ENCODE peak calls at places on chromosomes 12 and 14, in ten cellular contexts. T is AG04450; J is stimulated activated CD8-positive, alpha-beta memory T cell treated with anti-CD3 and anti-CD28 coated beads, Interleukin-2, amount 100 ng/mL, for 48 hours; C is CD8-positive, alpha-beta memory T cell; K is HEK293T; I is NB4; M is aorta; X is left kidney; A is T-helper 9 cell; O is M059J. V is an unnamed sample.

GRCh38 chr12:6872073-6873048 is 742 bp downstream of the SPSB2 start:
- DNase-seq in T (no peak), J (peak), C (peak), K (peak), I (peak), M (peak), X (peak), A (peak), O (peak), V (peak)

GRCh38 chr12:83896416-83896815 is 1016.2 kb downstream of the SLC6A15 start:
- DNase-seq in T (no peak), J (no peak), C (no peak), K (no peak), I (no peak), M (no peak), X (no peak), A (no peak), O (no peak), V (no peak)

GRCh38 chr12:3200032-3200617 is 122.9 kb downstream of the TSPAN9 start:
- DNase-seq in T (no peak), J (no peak), C (no peak), K (peak), I (no peak), M (peak), X (peak), A (no peak), O (no peak), V (no peak)

GRCh38 chr14:26709019-26709418 is 111.2 kb upstream of the NOVA1 start:
- DNase-seq in T (no peak), J (no peak), C (no peak), K (no peak), I (peak), M (no peak), X (no peak), A (no peak), O (no peak), V (no peak)

GRCh38 chr12:108838194-108839010 is 19.0 kb downstream of the SSH1 start:
- DNase-seq in T (peak), J (peak), C (peak), K (peak), I (peak), M (peak), X (peak), A (peak), O (peak), V (peak)

GRCh38 chr14:92465353-92466067 is 48.1 kb upstream of the RIN3 start:
- DNase-seq in T (no peak), J (no peak), C (no peak), K (no peak), I (no peak), M (peak), X (no peak), A (no peak), O (no peak), V (no peak)

GRCh38 chr14:91264151-91265150 is 19.9 kb upstream of the GPR68 start:
- DNase-seq in T (no peak), J (no peak), C (peak), K (no peak), I (no peak), M (no peak), X (peak), A (no peak), O (no peak), V (no peak)

GRCh38 chr14:25537846-25538455 is 488.0 kb upstream of the STXBP6 start:
- DNase-seq in T (no peak), J (no peak), C (no peak), K (peak), I (peak), M (no peak), X (peak), A (no peak), O (peak), V (no peak)

GRCh38 chr14:97058071-97058470 is 260.9 kb downstream of the VRK1 start:
- DNase-seq in T (no peak), J (no peak), C (no peak), K (no peak), I (no peak), M (no peak), X (no peak), A (no peak), O (peak), V (no peak)

GRCh38 chr14:41505491-41505890 is 101.2 kb upstream of the LRFN5 start:
- DNase-seq in T (no peak), J (no peak), C (no peak), K (peak), I (no peak), M (no peak), X (no peak), A (no peak), O (no peak), V (no peak)

GRCh38 chr14:24367506-24368214 is at the start of gene NFATC4:
- DNase-seq in T (peak), J (no peak), C (no peak), K (peak), I (peak), M (peak), X (peak), A (no peak), O (peak), V (no peak)

GRCh38 chr12:56128669-56129209 is 672 bp downstream of the ESYT1 start:
- DNase-seq in T (no peak), J (no peak), C (no peak), K (peak), I (peak), M (peak), X (peak), A (no peak), O (peak), V (no peak)

GRCh38 chr12:115223322-115223721 is 539.3 kb upstream of the TBX3 start:
- DNase-seq in T (peak), J (no peak), C (no peak), K (no peak), I (no peak), M (no peak), X (no peak), A (no peak), O (peak), V (no peak)

GRCh38 chr12:19937161-19937560 is 431.2 kb upstream of the PDE3A start:
- DNase-seq in T (no peak), J (no peak), C (no peak), K (no peak), I (no peak), M (no peak), X (no peak), A (no peak), O (no peak), V (no peak)

GRCh38 chr12:109562871-109563270 is 10.4 kb downstream of the MMAB start:
- DNase-seq in T (no peak), J (no peak), C (no peak), K (no peak), I (no peak), M (no peak), X (no peak), A (no peak), O (no peak), V (no peak)

GRCh38 chr14:58098507-58098906 is 53.5 kb downstream of the ARMH4 start:
- DNase-seq in T (no peak), J (no peak), C (no peak), K (no peak), I (no peak), M (no peak), X (no peak), A (no peak), O (no peak), V (no peak)

GRCh38 chr12:31588976-31589375 is 2.0 kb downstream of the DENND5B start:
- DNase-seq in T (no peak), J (no peak), C (no peak), K (no peak), I (no peak), M (no peak), X (peak), A (no peak), O (peak), V (no peak)

GRCh38 chr12:78470354-78471195 is 394.0 kb upstream of the SYT1 start:
- DNase-seq in T (no peak), J (no peak), C (no peak), K (peak), I (peak), M (no peak), X (peak), A (no peak), O (peak), V (no peak)

GRCh38 chr14:59398841-59399240 is 66.3 kb downstream of the GPR135 start:
- DNase-seq in T (no peak), J (no peak), C (no peak), K (no peak), I (peak), M (no peak), X (no peak), A (no peak), O (no peak), V (no peak)

GRCh38 chr14:104876251-104876699 is 11.2 kb downstream of the CEP170B start:
- DNase-seq in T (no peak), J (no peak), C (no peak), K (peak), I (peak), M (no peak), X (no peak), A (peak), O (no peak), V (no peak)

GRCh38 chr12:70052931-70053497 is 190.2 kb upstream of the CNOT2 start:
- DNase-seq in T (no peak), J (no peak), C (no peak), K (no peak), I (peak), M (no peak), X (no peak), A (no peak), O (peak), V (no peak)

GRCh38 chr12:93226356-93226755 is 151.4 kb upstream of the NUDT4 start:
- DNase-seq in T (no peak), J (no peak), C (no peak), K (no peak), I (no peak), M (no peak), X (no peak), A (no peak), O (peak), V (no peak)

GRCh38 chr12:68565391-68565903 is 45.3 kb upstream of the RAP1B start:
- DNase-seq in T (no peak), J (no peak), C (no peak), K (peak), I (peak), M (no peak), X (peak), A (no peak), O (peak), V (no peak)

GRCh38 chr12:9223830-9224229 is 15.6 kb upstream of the PZP start:
- DNase-seq in T (no peak), J (no peak), C (no peak), K (no peak), I (no peak), M (no peak), X (no peak), A (no peak), O (no peak), V (no peak)

GRCh38 chr14:64671591-64671990 is 32.6 kb upstream of the PLEKHG3 start:
- DNase-seq in T (peak), J (no peak), C (no peak), K (peak), I (peak), M (no peak), X (peak), A (no peak), O (peak), V (no peak)

GRCh38 chr14:84749191-84749945 is 780.6 kb upstream of the FLRT2 start:
- DNase-seq in T (no peak), J (no peak), C (no peak), K (no peak), I (no peak), M (no peak), X (no peak), A (no peak), O (no peak), V (no peak)

GRCh38 chr14:104665663-104666522 is 23.5 kb upstream of the INF2 start:
- DNase-seq in T (no peak), J (no peak), C (no peak), K (no peak), I (no peak), M (no peak), X (peak), A (no peak), O (peak), V (no peak)

GRCh38 chr12:104975621-104976343 is 10.3 kb upstream of the NOPCHAP1 start:
- DNase-seq in T (no peak), J (no peak), C (no peak), K (no peak), I (peak), M (no peak), X (no peak), A (no peak), O (peak), V (no peak)

GRCh38 chr12:49017764-49018281 is 753 bp downstream of the PRKAG1 start:
- DNase-seq in T (no peak), J (peak), C (peak), K (no peak), I (peak), M (peak), X (no peak), A (no peak), O (no peak), V (no peak)

V was measured in GM12892.